ENCODE peak calls at places on chromosomes 5 and 9, in nine cellular contexts. R is bronchial epithelial cell, G is heart left ventricle, Y is astrocyte of the cerebellum, O is brain microvascular endothelial cell, W is kidney, X is mammary epithelial cell, F is DND-41, H is suprapubic skin. U is an unnamed sample.

GRCh38 chr9:92530893-92531292 is 4.9 kb downstream of the ECM2 start:
- DNase-seq in Y (no peak), X (no peak), G (no peak), F (no peak), R (no peak), O (no peak), H (no peak), W (no peak), U (no peak)

GRCh38 chr9:125795970-125796596 is 48.9 kb downstream of the PBX3 start:
- DNase-seq in G (no peak), H (no peak), F (no peak), W (no peak), R (no peak), O (no peak), Y (no peak), X (no peak), U (no peak)

GRCh38 chr5:96562614-96563013 is 99.6 kb upstream of the CAST start:
- DNase-seq in H (no peak), Y (no peak), G (no peak), W (no peak), F (no peak), X (no peak), R (no peak), O (peak), U (no peak)

GRCh38 chr5:124056326-124057160 is 544.6 kb downstream of the CSNK1G3 start:
- DNase-seq in R (no peak), Y (no peak), F (no peak), G (no peak), O (no peak), X (no peak), W (no peak), H (no peak), U (no peak)

GRCh38 chr5:101517795-101518194 is 614.7 kb upstream of the ST8SIA4 start:
- DNase-seq in R (peak), X (no peak), F (peak), G (no peak), W (no peak), Y (no peak), O (no peak), H (no peak), U (no peak)

GRCh38 chr5:171494452-171495121 is 75.1 kb downstream of the FGF18 start:
- DNase-seq in R (peak), G (peak), H (peak), X (no peak), F (no peak), W (peak), Y (peak), O (peak), U (peak)

GRCh38 chr5:1665231-1665630 is 134.4 kb downstream of the MRPL36 start:
- DNase-seq in G (no peak), H (no peak), F (no peak), O (no peak), W (peak), R (no peak), X (no peak), Y (no peak), U (no peak)

GRCh38 chr5:180138214-180138975 is 66.8 kb upstream of the RNF130 start:
- DNase-seq in F (no peak), O (no peak), W (no peak), H (no peak), X (no peak), G (no peak), R (no peak), Y (no peak), U (no peak)

GRCh38 chr9:18390393-18390792 is 83.6 kb upstream of the ADAMTSL1 start:
- DNase-seq in F (no peak), O (peak), W (no peak), G (no peak), Y (peak), R (no peak), H (no peak), X (no peak), U (no peak)

GRCh38 chr9:33140406-33141360 is 26.5 kb downstream of the B4GALT1 start:
- DNase-seq in Y (no peak), G (no peak), H (peak), F (no peak), X (no peak), W (no peak), O (no peak), R (no peak), U (peak)

GRCh38 chr5:59038169-59039002 is 455.5 kb downstream of the RAB3C start:
- DNase-seq in O (no peak), H (peak), Y (no peak), G (no peak), X (no peak), R (no peak), W (no peak), F (no peak), U (peak)

GRCh38 chr5:58236498-58236897 is 223.4 kb downstream of the PLK2 start:
- DNase-seq in Y (no peak), G (no peak), O (no peak), W (no peak), X (no peak), R (no peak), H (no peak), F (no peak), U (no peak)

GRCh38 chr9:120965344-120966004 is 38.9 kb upstream of the TRAF1 start:
- DNase-seq in Y (no peak), X (no peak), G (no peak), W (no peak), H (no peak), O (no peak), F (no peak), R (no peak), U (no peak)

GRCh38 chr5:139394123-139394653 is 716 bp downstream of the PROB1 start:
- DNase-seq in Y (no peak), F (no peak), H (no peak), R (no peak), O (no peak), G (peak), W (peak), X (no peak), U (no peak)
- H3K4me3 ChIP-seq in Y (peak), F (no peak), H (peak), R (peak), O (peak), G (peak), W (peak), X (no peak), U (peak)

DNA sequence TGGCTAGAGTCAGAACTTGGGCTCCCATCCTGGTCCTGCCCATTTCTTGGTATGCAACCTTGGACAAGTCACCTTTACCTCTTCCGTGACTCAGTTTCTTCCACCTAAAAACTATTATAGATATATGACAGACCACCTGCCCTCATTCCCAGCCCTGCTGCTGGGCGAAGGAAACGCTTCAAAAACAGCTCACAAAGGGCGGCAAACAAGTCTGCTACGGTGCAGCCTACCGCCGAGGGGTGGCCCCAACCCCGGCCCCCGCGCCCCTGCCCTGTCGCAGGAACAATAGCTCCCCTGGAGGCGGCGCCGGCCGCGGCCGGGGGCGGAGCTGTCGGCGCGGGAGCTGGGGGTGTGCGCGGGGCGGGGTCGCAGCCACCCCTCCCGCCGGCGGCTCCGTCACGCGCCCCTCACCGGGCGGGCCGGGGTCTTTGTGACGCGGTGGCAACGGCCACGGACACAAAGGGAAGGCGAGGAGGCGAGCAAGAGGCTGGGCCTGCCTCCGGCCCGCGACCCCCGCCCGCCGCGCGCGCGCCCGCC is at the start of gene TMEFF1:
- DNase-seq in G (peak), H (no peak), R (no peak), Y (no peak), O (no peak), F (peak), X (peak), W (peak), U (no peak)
- TF ChIP-seq CTCF in G (no peak), H (peak), R (no peak), Y (no peak), O (peak), F (no peak), X (peak), W (no peak), U (no peak)

GRCh38 chr5:128358826-128359225 is 179.2 kb downstream of the FBN2 start:
- DNase-seq in F (no peak), O (no peak), R (no peak), W (no peak), X (no peak), G (no peak), H (no peak), Y (peak), U (no peak)

GRCh38 chr5:128366147-128366546 is 171.9 kb downstream of the FBN2 start:
- DNase-seq in Y (no peak), O (no peak), X (no peak), G (no peak), H (no peak), W (no peak), R (no peak), F (no peak), U (no peak)

DNA sequence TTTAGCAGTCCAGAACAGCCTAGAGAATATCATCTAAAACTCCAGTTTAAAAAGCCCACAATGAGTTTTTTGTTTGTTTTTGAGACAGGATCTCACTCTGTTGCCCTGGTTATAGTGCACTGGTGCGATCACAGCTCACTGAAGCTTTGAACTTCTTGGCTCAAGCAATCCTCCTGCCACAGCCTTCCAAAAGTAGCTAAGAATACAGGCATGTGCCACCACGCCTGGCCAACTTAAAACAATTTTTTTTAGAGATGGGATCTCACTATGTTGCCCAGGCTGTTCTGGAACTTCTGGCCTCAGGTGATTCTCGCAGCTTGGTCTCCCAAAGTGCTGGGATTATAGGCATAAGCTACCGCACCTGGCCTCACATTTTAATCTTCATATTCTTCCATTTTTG is 175.6 kb downstream of the FBN2 start:
- DNase-seq in R (no peak), Y (no peak), O (no peak), H (no peak), F (no peak), G (no peak), X (no peak), W (no peak), U (no peak)
- H3K4me3 ChIP-seq in R (no peak), Y (no peak), O (no peak), H (no peak), F (no peak), G (no peak), X (no peak), W (no peak), U (no peak)

GRCh38 chr9:99971410-99971809 is 65.0 kb downstream of the STX17 start:
- DNase-seq in W (no peak), O (no peak), R (no peak), X (no peak), F (no peak), H (no peak), Y (no peak), G (no peak), U (no peak)
- TF ChIP-seq CTCF in W (no peak), O (no peak), R (no peak), X (no peak), F (no peak), H (no peak), Y (no peak), G (no peak), U (no peak)

DNA sequence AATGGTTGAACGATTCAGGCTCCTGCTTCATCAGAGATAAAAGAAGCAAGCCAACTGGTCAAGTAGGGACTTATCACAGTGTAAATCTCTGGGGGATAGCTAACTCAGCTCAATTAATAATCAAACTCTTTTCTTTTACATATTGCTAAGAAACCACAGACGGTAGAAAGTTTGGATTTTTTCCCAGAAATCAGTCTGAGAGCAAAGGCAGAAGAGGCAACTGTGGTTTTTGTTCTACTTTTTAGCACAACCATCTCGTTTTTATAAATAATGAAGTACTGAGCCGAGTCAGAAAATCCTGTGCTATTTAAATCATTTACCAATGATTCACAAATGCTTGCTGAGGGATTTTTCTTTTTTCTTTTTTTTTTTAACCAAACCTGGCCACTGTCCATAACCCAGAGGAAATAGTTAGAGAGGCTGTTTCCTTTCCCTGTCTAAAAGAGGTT is 264.8 kb upstream of the FAM174A start:
- DNase-seq in Y (peak), W (no peak), G (no peak), O (no peak), X (no peak), R (peak), H (no peak), F (no peak), U (no peak)
- H3K4me3 ChIP-seq in Y (no peak), W (no peak), G (no peak), O (no peak), X (no peak), R (no peak), H (no peak), F (no peak), U (no peak)

GRCh38 chr5:10596886-10597451 is 33.1 kb downstream of the ANKRD33B start:
- DNase-seq in X (no peak), G (no peak), H (no peak), W (no peak), F (no peak), Y (no peak), O (no peak), R (no peak), U (no peak)

GRCh38 chr5:10595305-10595677 is 31.4 kb downstream of the ANKRD33B start:
- DNase-seq in G (no peak), X (peak), Y (no peak), F (no peak), W (no peak), R (peak), O (no peak), H (no peak), U (no peak)

GRCh38 chr5:10594591-10595210 is 30.8 kb downstream of the ANKRD33B start:
- DNase-seq in X (no peak), W (no peak), Y (no peak), O (peak), R (peak), F (peak), H (no peak), G (no peak), U (no peak)

GRCh38 chr5:10595678-10596309 is 31.9 kb downstream of the ANKRD33B start:
- DNase-seq in G (no peak), O (peak), F (peak), X (peak), R (peak), W (no peak), Y (peak), H (no peak), U (no peak)

GRCh38 chr5:10596310-10596703 is 32.4 kb downstream of the ANKRD33B start:
- DNase-seq in X (no peak), Y (no peak), O (no peak), F (no peak), W (no peak), G (no peak), H (no peak), R (no peak), U (no peak)
- TF ChIP-seq CTCF in X (no peak), Y (no peak), O (no peak), F (no peak), W (no peak), G (no peak), H (no peak), R (no peak), U (no peak)

DNA sequence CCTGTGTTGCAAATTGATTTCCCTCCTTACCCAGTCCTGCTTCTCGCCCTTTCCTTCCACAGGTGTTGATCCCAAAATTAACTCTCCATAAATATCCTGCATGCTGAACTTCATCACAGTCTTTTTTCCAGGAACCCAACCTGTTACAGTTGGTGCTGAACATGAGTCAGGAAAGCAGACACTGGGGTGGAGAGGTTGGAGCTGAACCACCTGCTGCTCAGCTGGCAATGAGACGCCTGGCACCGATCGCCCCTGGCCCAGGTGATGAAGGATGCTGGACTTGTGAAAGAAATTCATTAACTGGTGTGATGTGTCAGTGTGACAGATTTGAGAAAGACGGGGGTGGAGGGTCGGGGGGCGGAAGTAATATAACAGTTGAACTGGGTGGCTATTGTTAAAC is 30.6 kb downstream of the CPLX2 start:
- DNase-seq in O (no peak), F (no peak), X (no peak), G (no peak), W (no peak), H (no peak), Y (no peak), R (no peak), U (no peak)
- H3K4me3 ChIP-seq in O (no peak), F (no peak), X (no peak), G (no peak), W (no peak), H (no peak), Y (no peak), R (no peak), U (no peak)

DNA sequence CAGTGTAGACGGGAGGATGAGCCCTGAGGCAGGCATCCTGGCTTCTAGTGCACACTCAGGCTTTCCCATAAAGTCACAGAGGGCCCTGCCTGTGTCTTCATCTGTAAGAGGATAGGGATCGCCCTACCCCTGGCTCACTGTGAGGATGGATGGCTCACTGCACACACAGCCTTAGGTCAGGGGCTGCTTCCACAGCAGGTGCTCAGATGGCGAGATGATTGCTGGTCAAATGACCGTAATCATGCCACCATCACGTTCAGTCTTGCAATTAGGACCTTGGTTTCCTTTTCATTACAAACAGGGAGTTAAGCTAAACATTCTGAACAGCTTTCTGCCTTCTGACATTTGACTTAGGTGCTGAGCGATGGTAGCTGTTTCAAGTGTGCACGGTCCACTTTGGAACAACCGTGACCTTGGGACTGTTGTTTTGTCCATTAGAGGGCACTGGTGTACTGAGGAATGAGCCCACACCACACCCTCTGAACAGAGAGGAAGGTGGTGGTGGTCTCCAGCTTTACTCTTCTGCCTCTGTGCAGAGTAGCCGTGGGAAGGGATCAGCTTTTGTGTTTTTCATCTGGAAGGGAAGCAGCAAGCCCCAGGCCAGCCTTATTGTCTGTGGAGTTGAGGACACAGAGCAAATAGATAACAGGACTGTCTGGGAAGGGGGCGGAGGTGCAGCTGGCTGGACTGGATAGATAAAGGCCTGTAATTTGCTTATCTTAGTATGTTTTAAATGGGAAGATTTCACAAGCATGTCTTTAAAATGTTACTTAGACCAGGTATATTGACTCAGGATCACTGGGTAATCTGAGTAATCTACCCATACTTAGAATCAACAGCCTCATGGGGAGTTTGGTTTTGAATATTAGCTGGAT is 183.1 kb downstream of the TRIO start:
- DNase-seq in O (no peak), F (no peak), W (no peak), R (no peak), Y (no peak), H (no peak), X (no peak), G (no peak), U (no peak)
- TF ChIP-seq CTCF in O (peak), F (peak), W (peak), R (peak), Y (peak), H (no peak), X (no peak), G (no peak), U (no peak)

GRCh38 chr9:137198748-137199276 is 1.7 kb downstream of the TPRN start:
- DNase-seq in G (no peak), R (no peak), O (no peak), F (no peak), Y (no peak), W (no peak), H (no peak), X (no peak), U (no peak)
- H3K4me3 ChIP-seq in G (peak), R (no peak), O (peak), F (no peak), Y (peak), W (peak), H (peak), X (peak), U (no peak)